ENCODE peak calls at places on chromosome 13, in five cellular contexts. S, T, H, J and Z are unnamed samples.

GRCh38 chr13:42875448-42876269 is 94.3 kb downstream of the FAM216B start:
- DNase-seq in J (peak; percentile 20), H (no peak), T (no peak), S (no peak), Z (no peak)

GRCh38 chr13:108342369-108343289 is 73.1 kb downstream of the TNFSF13B start:
- DNase-seq in J (peak; percentile 60), S (no peak), T (no peak), H (peak; percentile 3), Z (no peak)

GRCh38 chr13:29125145-29125933 is 305.2 kb downstream of the MTUS2 start:
- DNase-seq in J (peak; percentile 22), S (no peak), T (no peak), H (no peak), Z (no peak)

GRCh38 chr13:110251227-110251791 is 55.6 kb downstream of the COL4A1 start:
- DNase-seq in J (no peak), H (no peak), T (no peak), S (no peak), Z (no peak)

GRCh38 chr13:26585136-26585535 is 27.7 kb downstream of the WASF3 start:
- DNase-seq in S (no peak), H (no peak), T (no peak), J (no peak), Z (no peak)

GRCh38 chr13:66543780-66544179 is 686.4 kb downstream of the PCDH9 start:
- DNase-seq in H (no peak), J (no peak), S (no peak), T (no peak), Z (no peak)

GRCh38 chr13:112679932-112680677 is 9.7 kb upstream of the ATP11A start:
- DNase-seq in S (no peak), J (no peak), T (no peak), H (no peak), Z (no peak)

GRCh38 chr13:66430266-66430665 is 799.9 kb downstream of the PCDH9 start:
- DNase-seq in S (no peak), J (no peak), T (no peak), H (no peak), Z (no peak)

GRCh38 chr13:113148940-113149503 is 9.4 kb upstream of the PROZ start:
- DNase-seq in S (no peak), H (no peak), J (no peak), T (no peak), Z (no peak)

GRCh38 chr13:110336681-110337080 is 29.6 kb downstream of the COL4A2 start:
- DNase-seq in J (no peak), T (no peak), H (no peak), S (no peak), Z (no peak)

GRCh38 chr13:76289558-76289957 is 596.6 kb downstream of the KCTD12 start:
- DNase-seq in H (no peak), S (no peak), J (no peak), T (no peak), Z (no peak)

GRCh38 chr13:51457086-51457485 is 4.2 kb upstream of the INTS6 start:
- DNase-seq in J (no peak), H (no peak), S (no peak), T (no peak), Z (no peak)

GRCh38 chr13:32587774-32588165 is 1.5 kb downstream of the PDS5B start:
- DNase-seq in J (no peak), H (no peak), T (no peak), S (no peak), Z (no peak)

GRCh38 chr13:58882556-58882955 is 1251.0 kb downstream of the PCDH17 start:
- DNase-seq in S (no peak), H (no peak), T (no peak), J (no peak), Z (no peak)

GRCh38 chr13:85806553-85807175 is 7.4 kb upstream of the SLITRK6 start:
- DNase-seq in S (peak; percentile 3), H (peak; percentile 59), J (peak; percentile 72), T (no peak), Z (no peak)

GRCh38 chr13:109941951-109942350 is 155.6 kb upstream of the IRS2 start:
- DNase-seq in H (no peak), J (no peak), S (no peak), T (no peak), Z (no peak)